ENCODE peak calls at places on chromosomes 3 and 15, in six cellular contexts. One of them, this sample, is unnamed.

GRCh38 chr15:64024172-64025050 is 21.9 kb downstream of the DAPK2 start:
- DNase-seq in thoracic aorta: no peak
- DNase-seq in stimulated activated CD8-positive, alpha-beta memory T cell treated with anti-CD3 and anti-CD28 coated beads, Interleukin-4, amount 100 ng/mL, for 24 hours: no peak
- DNase-seq in posterior cingulate gyrus: no peak
- DNase-seq in left ventricle myocardium inferior: no peak
- DNase-seq in AG04449: no peak
- DNase-seq in this sample: no peak

GRCh38 chr3:172355836-172356235 is 92.4 kb downstream of the GHSR start:
- DNase-seq in stimulated activated CD8-positive, alpha-beta memory T cell treated with anti-CD3 and anti-CD28 coated beads, Interleukin-4, amount 100 ng/mL, for 24 hours: no peak
- DNase-seq in AG04449: peak
- DNase-seq in posterior cingulate gyrus: no peak
- DNase-seq in left ventricle myocardium inferior: no peak
- DNase-seq in thoracic aorta: no peak
- DNase-seq in this sample: peak

GRCh38 chr15:70539409-70539808 is 223.9 kb downstream of the UACA start:
- DNase-seq in AG04449: no peak
- DNase-seq in left ventricle myocardium inferior: no peak
- DNase-seq in thoracic aorta: no peak
- DNase-seq in stimulated activated CD8-positive, alpha-beta memory T cell treated with anti-CD3 and anti-CD28 coated beads, Interleukin-4, amount 100 ng/mL, for 24 hours: no peak
- DNase-seq in posterior cingulate gyrus: no peak
- DNase-seq in this sample: no peak

GRCh38 chr3:122232485-122232884 is 49.0 kb downstream of the CASR start:
- DNase-seq in AG04449: no peak
- DNase-seq in left ventricle myocardium inferior: no peak
- DNase-seq in stimulated activated CD8-positive, alpha-beta memory T cell treated with anti-CD3 and anti-CD28 coated beads, Interleukin-4, amount 100 ng/mL, for 24 hours: no peak
- DNase-seq in thoracic aorta: no peak
- DNase-seq in posterior cingulate gyrus: no peak
- DNase-seq in this sample: no peak

GRCh38 chr15:77784361-77785292 is 151.9 kb upstream of the LINGO1 start:
- DNase-seq in stimulated activated CD8-positive, alpha-beta memory T cell treated with anti-CD3 and anti-CD28 coated beads, Interleukin-4, amount 100 ng/mL, for 24 hours: peak
- DNase-seq in AG04449: no peak
- DNase-seq in posterior cingulate gyrus: peak
- DNase-seq in left ventricle myocardium inferior: no peak
- DNase-seq in thoracic aorta: no peak
- DNase-seq in this sample: no peak

GRCh38 chr15:96337991-96338771 is 7.7 kb downstream of the NR2F2 start:
- DNase-seq in thoracic aorta: no peak
- DNase-seq in posterior cingulate gyrus: no peak
- DNase-seq in left ventricle myocardium inferior: no peak
- DNase-seq in AG04449: no peak
- DNase-seq in stimulated activated CD8-positive, alpha-beta memory T cell treated with anti-CD3 and anti-CD28 coated beads, Interleukin-4, amount 100 ng/mL, for 24 hours: no peak
- DNase-seq in this sample: no peak

GRCh38 chr3:170961616-170962400 is 53.4 kb upstream of the EIF5A2 start:
- DNase-seq in left ventricle myocardium inferior: no peak
- DNase-seq in stimulated activated CD8-positive, alpha-beta memory T cell treated with anti-CD3 and anti-CD28 coated beads, Interleukin-4, amount 100 ng/mL, for 24 hours: no peak
- DNase-seq in thoracic aorta: no peak
- DNase-seq in posterior cingulate gyrus: no peak
- DNase-seq in AG04449: no peak
- DNase-seq in this sample: peak

GRCh38 chr3:18556503-18556902 is 131.4 kb upstream of the SATB1 start:
- DNase-seq in posterior cingulate gyrus: no peak
- DNase-seq in left ventricle myocardium inferior: no peak
- DNase-seq in stimulated activated CD8-positive, alpha-beta memory T cell treated with anti-CD3 and anti-CD28 coated beads, Interleukin-4, amount 100 ng/mL, for 24 hours: peak
- DNase-seq in AG04449: no peak
- DNase-seq in thoracic aorta: no peak
- DNase-seq in this sample: no peak

GRCh38 chr15:65470866-65471265 is 46.6 kb downstream of the DPP8 start:
- DNase-seq in left ventricle myocardium inferior: no peak
- DNase-seq in stimulated activated CD8-positive, alpha-beta memory T cell treated with anti-CD3 and anti-CD28 coated beads, Interleukin-4, amount 100 ng/mL, for 24 hours: no peak
- DNase-seq in AG04449: no peak
- DNase-seq in posterior cingulate gyrus: no peak
- DNase-seq in thoracic aorta: no peak
- DNase-seq in this sample: no peak

GRCh38 chr3:144677118-144677517 is 705.5 kb downstream of the DIPK2A start:
- DNase-seq in thoracic aorta: no peak
- DNase-seq in stimulated activated CD8-positive, alpha-beta memory T cell treated with anti-CD3 and anti-CD28 coated beads, Interleukin-4, amount 100 ng/mL, for 24 hours: no peak
- DNase-seq in AG04449: no peak
- DNase-seq in posterior cingulate gyrus: no peak
- DNase-seq in left ventricle myocardium inferior: no peak
- DNase-seq in this sample: no peak

GRCh38 chr3:188682316-188682715 is 489.5 kb upstream of the TPRG1 start:
- DNase-seq in left ventricle myocardium inferior: no peak
- DNase-seq in AG04449: no peak
- DNase-seq in thoracic aorta: no peak
- DNase-seq in stimulated activated CD8-positive, alpha-beta memory T cell treated with anti-CD3 and anti-CD28 coated beads, Interleukin-4, amount 100 ng/mL, for 24 hours: no peak
- DNase-seq in posterior cingulate gyrus: no peak
- DNase-seq in this sample: no peak

GRCh38 chr15:95086543-95087252 is 855.3 kb downstream of the MCTP2 start:
- DNase-seq in posterior cingulate gyrus: no peak
- DNase-seq in AG04449: no peak
- DNase-seq in stimulated activated CD8-positive, alpha-beta memory T cell treated with anti-CD3 and anti-CD28 coated beads, Interleukin-4, amount 100 ng/mL, for 24 hours: no peak
- DNase-seq in left ventricle myocardium inferior: no peak
- DNase-seq in thoracic aorta: no peak
- DNase-seq in this sample: peak

GRCh38 chr3:4824948-4825325 is 154.3 kb upstream of the BHLHE40 start:
- DNase-seq in posterior cingulate gyrus: no peak
- DNase-seq in stimulated activated CD8-positive, alpha-beta memory T cell treated with anti-CD3 and anti-CD28 coated beads, Interleukin-4, amount 100 ng/mL, for 24 hours: no peak
- DNase-seq in AG04449: peak
- DNase-seq in thoracic aorta: no peak
- DNase-seq in left ventricle myocardium inferior: no peak
- DNase-seq in this sample: no peak

GRCh38 chr3:156812521-156813335 is 13.4 kb upstream of the LEKR1 start:
- DNase-seq in AG04449: no peak
- DNase-seq in left ventricle myocardium inferior: no peak
- DNase-seq in posterior cingulate gyrus: no peak
- DNase-seq in stimulated activated CD8-positive, alpha-beta memory T cell treated with anti-CD3 and anti-CD28 coated beads, Interleukin-4, amount 100 ng/mL, for 24 hours: no peak
- DNase-seq in thoracic aorta: no peak
- DNase-seq in this sample: no peak

GRCh38 chr3:59818-60217 is 136.7 kb upstream of the CHL1 start:
- DNase-seq in thoracic aorta: no peak
- DNase-seq in stimulated activated CD8-positive, alpha-beta memory T cell treated with anti-CD3 and anti-CD28 coated beads, Interleukin-4, amount 100 ng/mL, for 24 hours: no peak
- DNase-seq in posterior cingulate gyrus: no peak
- DNase-seq in left ventricle myocardium inferior: no peak
- DNase-seq in AG04449: no peak
- DNase-seq in this sample: no peak

GRCh38 chr15:40150163-40150925 is 10.5 kb upstream of the BUB1B start:
- DNase-seq in posterior cingulate gyrus: peak
- DNase-seq in thoracic aorta: no peak
- DNase-seq in left ventricle myocardium inferior: no peak
- DNase-seq in stimulated activated CD8-positive, alpha-beta memory T cell treated with anti-CD3 and anti-CD28 coated beads, Interleukin-4, amount 100 ng/mL, for 24 hours: no peak
- DNase-seq in AG04449: no peak
- DNase-seq in this sample: no peak

GRCh38 chr3:42689421-42690014 is 4.2 kb downstream of the KLHL40 start:
- DNase-seq in AG04449: no peak
- DNase-seq in thoracic aorta: no peak
- DNase-seq in stimulated activated CD8-positive, alpha-beta memory T cell treated with anti-CD3 and anti-CD28 coated beads, Interleukin-4, amount 100 ng/mL, for 24 hours: no peak
- DNase-seq in left ventricle myocardium inferior: peak
- DNase-seq in posterior cingulate gyrus: no peak
- DNase-seq in this sample: no peak

This sample was measured in AG04450.